ENCODE peak calls at places on chromosomes 5 and 9, in seven cellular contexts. Y is H1, K is fibroblast of lung, H is HCT116, U is H9, S is mesenchymal stem cell, Q is HepG2. D is an unnamed sample.

GRCh38 chr9:135544981-135545635 is 818 bp upstream of the OBP2A start:
- DNase-seq in K (no peak), Q (no peak), S (no peak), U (no peak), Y (no peak), H (no peak), D (no peak)

GRCh38 chr9:8408575-8409190 is 609.1 kb upstream of the DMAC1 start:
- DNase-seq in H (no peak), K (no peak), Q (no peak), S (no peak), Y (no peak), U (peak; percentile 35), D (no peak)

GRCh38 chr9:113298924-113299770 is 4.0 kb downstream of the RNF183 start:
- DNase-seq in S (no peak), K (no peak), U (peak; percentile 53), Y (no peak), H (no peak), Q (no peak), D (no peak)

GRCh38 chr5:318341-318897 is 3.1 kb upstream of the AHRR start:
- DNase-seq in U (no peak), Q (no peak), S (peak; percentile 44), Y (no peak), H (peak; percentile 48), K (peak; percentile 60), D (peak; percentile 37)

GRCh38 chr5:177023247-177023703 is 779 bp downstream of the ZNF346 start:
- DNase-seq in K (peak; percentile 15), S (peak; percentile 38), H (no peak), U (no peak), Y (no peak), Q (peak; percentile 9), D (peak; percentile 25)

GRCh38 chr9:91711755-91712591 is 238.1 kb downstream of the ROR2 start:
- DNase-seq in H (no peak), Y (no peak), U (no peak), K (peak; percentile 72), S (peak; percentile 24), Q (no peak), D (peak; percentile 19)

GRCh38 chr5:171907731-171908343 is 98.6 kb downstream of the FBXW11 start:
- DNase-seq in Y (no peak), Q (peak; percentile 56), H (peak; percentile 37), K (peak; percentile 50), U (peak; percentile 35), S (peak; percentile 66), D (peak; percentile 81)

GRCh38 chr9:132507670-132508469 is 74.5 kb upstream of the BARHL1 start:
- DNase-seq in H (peak; percentile 37), Q (peak; percentile 35), U (peak; percentile 72), S (peak; percentile 69), Y (peak; percentile 87), K (peak; percentile 45), D (peak; percentile 75)

GRCh38 chr5:175623086-175623485 is 34.8 kb upstream of the HRH2 start:
- DNase-seq in H (no peak), S (no peak), Q (no peak), U (no peak), K (no peak), Y (no peak), D (no peak)

GRCh38 chr5:169296456-169297220 is 4.3 kb downstream of the SLIT3 start:
- DNase-seq in H (no peak), K (peak; percentile 67), U (no peak), Q (no peak), S (peak; percentile 85), Y (no peak), D (no peak)

GRCh38 chr9:135883410-135884089 is 23.8 kb downstream of the CAMSAP1 start:
- DNase-seq in H (no peak), K (no peak), U (no peak), Y (no peak), S (no peak), Q (no peak), D (no peak)

GRCh38 chr5:1514027-1514818 is 9.5 kb downstream of the LPCAT1 start:
- DNase-seq in H (no peak), U (peak; percentile 40), K (no peak), Q (no peak), S (no peak), Y (no peak), D (no peak)

GRCh38 chr5:136731241-136731885 is 366.0 kb upstream of the TRPC7 start:
- DNase-seq in H (no peak), K (peak; percentile 74), U (no peak), Q (no peak), Y (no peak), S (no peak), D (peak; percentile 78)

GRCh38 chr5:112388739-112389138 is 30.3 kb downstream of the EPB41L4A start:
- DNase-seq in Y (no peak), S (no peak), K (no peak), H (no peak), Q (no peak), U (no peak), D (no peak)

GRCh38 chr9:17613723-17614122 is 34.9 kb downstream of the SH3GL2 start:
- DNase-seq in Q (no peak), H (no peak), K (peak; percentile 87), S (peak; percentile 69), Y (no peak), U (no peak), D (peak; percentile 93)

DNA sequence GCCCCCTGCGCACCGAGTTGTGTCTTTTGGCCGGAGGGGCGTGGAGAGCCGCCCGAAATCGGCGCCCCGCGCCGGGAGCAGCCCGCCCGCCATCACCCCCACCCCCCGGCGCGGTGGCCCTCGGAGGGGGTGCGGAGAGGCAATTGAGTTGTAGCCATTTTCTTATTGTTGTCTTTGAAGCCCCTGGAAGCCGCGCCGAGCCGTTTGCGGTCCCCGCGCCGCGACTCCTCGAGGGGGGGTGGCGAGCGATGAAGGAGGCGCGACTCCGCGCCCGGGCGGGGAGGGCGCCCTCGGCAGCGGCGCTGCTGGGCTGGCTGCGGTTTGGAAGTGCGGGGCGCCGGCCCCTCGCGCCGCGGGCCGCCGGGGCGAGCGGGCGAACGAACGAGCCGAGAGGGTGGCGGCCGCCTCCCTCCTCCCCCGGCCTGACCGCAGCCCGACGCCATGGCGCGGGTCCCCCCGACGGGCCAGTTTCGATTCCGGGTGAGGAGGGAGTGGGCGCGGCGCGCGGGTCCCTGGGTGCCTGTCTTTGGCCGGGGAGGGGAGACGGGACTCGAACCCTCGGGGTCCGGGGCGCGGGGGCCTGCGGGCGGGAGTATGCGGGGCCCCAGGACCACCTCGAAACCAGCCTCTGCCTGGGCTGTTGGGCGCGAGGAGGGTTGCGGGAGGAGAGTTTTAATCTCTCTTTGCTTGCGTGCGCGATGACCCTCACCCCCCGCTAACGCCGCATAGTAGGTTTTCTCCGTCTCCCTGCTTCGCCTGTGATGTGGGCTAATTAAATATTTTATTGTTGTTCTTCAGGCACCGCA is 1.3 kb downstream of the TLE4 start:
- DNase-seq in Q (no peak), Y (peak; percentile 66), S (peak; percentile 53), K (no peak), U (peak; percentile 34), H (no peak), D (no peak)
- H2AFZ ChIP-seq in Q (no peak overlapping the region), Y (no peak overlapping the region), S (peak overlapping the region; percentile 19), K (peak overlapping the region; percentile 27), U (no peak overlapping the region), H (no peak overlapping the region), D (peak overlapping the region; percentile 10)

GRCh38 chr5:139392324-139392677 is 2.6 kb upstream of the MZB1 start:
- DNase-seq in Y (no peak), K (no peak), H (no peak), U (no peak), S (no peak), Q (no peak), D (no peak)

GRCh38 chr5:139392678-139393496 is 2.0 kb downstream of the PROB1 start:
- DNase-seq in K (peak; percentile 52), Q (no peak), S (peak; percentile 64), H (peak; percentile 66), U (peak; percentile 91), Y (peak; percentile 94), D (peak; percentile 79)

GRCh38 chr5:139389701-139390638 is at the start of gene MZB1:
- DNase-seq in K (no peak), S (no peak), U (no peak), Y (no peak), H (no peak), Q (no peak), D (no peak)

GRCh38 chr5:139390639-139391569 is 1.2 kb upstream of the MZB1 start:
- DNase-seq in H (no peak), S (no peak), K (no peak), Y (no peak), U (no peak), Q (no peak), D (peak; percentile 44)

GRCh38 chr5:139391570-139392323 is 2.0 kb upstream of the MZB1 start:
- DNase-seq in H (no peak), S (no peak), K (peak; percentile 33), U (no peak), Q (no peak), Y (peak; percentile 70), D (peak; percentile 92)
- H2AFZ ChIP-seq in H (no peak overlapping the region), S (no peak overlapping the region), K (no peak overlapping the region), U (no peak overlapping the region), Q (no peak overlapping the region), Y (no peak overlapping the region), D (peak overlapping the region; percentile 14)

GRCh38 chr9:123073991-123074422 is 40.5 kb downstream of the GPR21 start:
- DNase-seq in H (no peak), K (peak; percentile 94), S (peak; percentile 56), U (no peak), Y (no peak), Q (no peak), D (no peak)
- H2AFZ ChIP-seq in H (no peak overlapping the region), K (no peak overlapping the region), S (no peak overlapping the region), U (no peak overlapping the region), Y (no peak overlapping the region), Q (no peak overlapping the region), D (no peak overlapping the region)

GRCh38 chr9:84673806-84674205 is 4.3 kb downstream of the NTRK2 start:
- DNase-seq in K (no peak), Q (no peak), Y (no peak), H (no peak), U (no peak), S (no peak), D (no peak)

GRCh38 chr9:84669293-84670105 is at the start of gene NTRK2:
- DNase-seq in U (peak; percentile 58), S (peak; percentile 33), H (no peak), K (peak; percentile 46), Q (no peak), Y (peak; percentile 72), D (no peak)

GRCh38 chr9:84670106-84670800 is 724 bp downstream of the NTRK2 start:
- DNase-seq in Q (no peak), Y (peak; percentile 75), H (no peak), U (peak; percentile 70), K (peak; percentile 21), S (peak; percentile 2), D (no peak)

GRCh38 chr9:84670801-84671153 is 1.2 kb downstream of the NTRK2 start:
- DNase-seq in K (no peak), H (no peak), Q (no peak), S (no peak), U (no peak), Y (no peak), D (no peak)

DNA sequence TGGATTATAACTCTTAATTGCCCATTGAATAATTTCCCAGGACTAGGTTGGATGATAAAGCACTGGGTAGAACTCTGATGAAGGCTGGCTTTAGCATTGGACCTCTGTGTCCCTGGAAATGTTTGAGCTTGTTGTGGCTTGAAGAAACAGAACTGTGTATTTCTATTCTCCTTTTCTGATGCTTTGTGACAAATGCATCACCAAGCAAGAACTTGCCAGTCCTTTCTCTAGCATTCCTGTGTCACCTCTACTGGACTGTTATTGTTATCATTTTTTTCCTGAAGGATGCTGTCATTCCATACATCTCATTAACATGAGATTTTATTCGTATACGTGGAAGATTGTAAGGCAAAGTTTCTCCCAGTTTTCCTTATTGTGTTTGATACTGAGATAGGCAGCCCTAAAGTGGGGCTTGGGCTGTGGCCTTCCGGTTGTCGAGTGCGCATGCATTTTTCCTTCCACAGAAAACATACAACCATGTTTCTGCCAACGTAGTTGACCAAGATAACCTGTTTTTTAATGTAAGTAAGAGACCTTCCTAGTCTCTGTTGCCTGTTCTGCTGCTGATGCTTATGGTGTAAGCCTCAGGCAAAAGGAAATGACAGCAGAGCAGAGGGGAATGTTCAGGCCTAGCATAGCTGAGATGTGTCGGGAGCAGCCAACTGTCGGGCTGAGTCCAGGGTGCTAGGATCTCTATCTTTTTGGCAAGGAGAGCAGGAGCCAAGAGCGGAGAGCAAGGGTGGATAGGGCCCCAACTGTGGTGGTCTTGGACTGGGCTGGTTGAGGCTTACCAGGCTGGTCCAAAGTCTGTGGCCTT is 2.3 kb downstream of the NTRK2 start:
- DNase-seq in Q (no peak), Y (no peak), K (no peak), S (no peak), H (no peak), U (no peak), D (no peak)
- H2AFZ ChIP-seq in Q (no peak overlapping the region), Y (no peak overlapping the region), K (no peak overlapping the region), S (no peak overlapping the region), H (no peak overlapping the region), U (no peak overlapping the region), D (no peak overlapping the region)